ENCODE peak calls at places on chromosomes 4 and X, in ten cellular contexts. C is CD8-positive, alpha-beta T cell; Y is glomerular endothelial cell; L is globus pallidus; B is nephron progenitor cell; V is cardiac muscle cell; P is NCI-H2081 treated with DMSO at 0.1 percent for 48 hours; S is activated T-cell treated with anti-CD3 and anti-CD28 coated beads for 1 hour; Q is activated CD4-positive, alpha-beta T cell treated with anti-CD3 and anti-CD28 coated beads, Interleukin-2, amount 50 U/mL, for 24 hours; D is central memory CD4-positive, alpha-beta T cell. U is an unnamed sample.

GRCh38 chrX:124862304-124862703 is 457.4 kb upstream of the TEX13C start:
- DNase-seq in D (no peak), P (peak; percentile 49), B (no peak), V (no peak), L (no peak), S (no peak), Y (no peak), C (no peak), Q (no peak), U (no peak)

GRCh38 chrX:129823115-129823514 is 20.6 kb downstream of the ZDHHC9 start:
- DNase-seq in L (no peak), Y (no peak), P (no peak), Q (no peak), S (peak; percentile 37), D (peak; percentile 51), C (peak; percentile 67), B (peak; percentile 30), V (peak; percentile 65), U (no peak)

GRCh38 chr4:25725870-25726269 is 70.2 kb downstream of the SLC34A2 start:
- DNase-seq in P (no peak), D (no peak), C (no peak), Y (no peak), Q (no peak), S (no peak), L (no peak), V (no peak), B (no peak), U (no peak)

GRCh38 chr4:108247511-108248088 is 78.9 kb upstream of the LEF1 start:
- DNase-seq in V (no peak), B (peak; percentile 55), P (no peak), Q (no peak), C (no peak), Y (no peak), L (no peak), S (no peak), D (no peak), U (no peak)

GRCh38 chrX:39149761-39150160 is 348.5 kb downstream of the MID1IP1 start:
- DNase-seq in Q (peak; percentile 35), P (peak; percentile 20), L (peak; percentile 65), D (peak; percentile 30), V (peak; percentile 72), Y (peak; percentile 9), B (peak; percentile 71), S (peak; percentile 44), C (peak; percentile 64), U (no peak)

GRCh38 chrX:53447441-53447840 is 13.3 kb upstream of the HSD17B10 start:
- DNase-seq in D (no peak), P (no peak), V (no peak), Q (no peak), B (no peak), C (no peak), L (no peak), Y (no peak), S (no peak), U (no peak)

GRCh38 chr4:3041192-3042142 is 32.9 kb downstream of the HTT-AS start:
- DNase-seq in C (peak; percentile 44), Q (peak; percentile 14), V (peak; percentile 11), L (no peak), B (no peak), S (peak; percentile 22), P (no peak), D (peak; percentile 49), Y (no peak), U (no peak)

GRCh38 chr4:15299627-15300026 is 128.2 kb upstream of the C1QTNF7 start:
- DNase-seq in L (no peak), Q (no peak), C (no peak), D (no peak), Y (no peak), V (no peak), S (no peak), B (no peak), P (no peak), U (no peak)

GRCh38 chrX:136194546-136194945 is 47.2 kb downstream of the FHL1 start:
- DNase-seq in P (no peak), V (no peak), L (no peak), Q (no peak), Y (no peak), S (no peak), C (no peak), B (no peak), D (no peak), U (no peak)

GRCh38 chrX:108640817-108641216 is 95.5 kb downstream of the IRS4 start:
- DNase-seq in V (no peak), C (no peak), S (no peak), Y (no peak), D (no peak), L (no peak), B (no peak), P (no peak), Q (no peak), U (no peak)

GRCh38 chrX:113399501-113400192 is 559.0 kb upstream of the AMOT start:
- DNase-seq in L (no peak), Q (no peak), Y (peak; percentile 10), S (no peak), C (no peak), D (no peak), V (peak; percentile 16), B (no peak), P (no peak), U (no peak)

GRCh38 chr4:111113591-111113990 is 490.7 kb upstream of the PITX2 start:
- DNase-seq in C (no peak), D (no peak), S (no peak), B (no peak), L (no peak), Q (no peak), Y (no peak), P (no peak), V (no peak), U (no peak)

GRCh38 chr4:141142423-141142822 is 9.2 kb upstream of the RNF150 start:
- DNase-seq in D (no peak), V (peak; percentile 14), L (no peak), B (no peak), P (no peak), Q (no peak), C (no peak), S (no peak), Y (no peak), U (no peak)

GRCh38 chr4:93368968-93369367 is 459.6 kb upstream of the ATOH1 start:
- DNase-seq in B (no peak), V (no peak), P (no peak), Y (no peak), Q (no peak), S (no peak), C (no peak), D (no peak), L (no peak), U (no peak)

GRCh38 chr4:81531410-81531809 is 59.7 kb upstream of the RASGEF1B start:
- DNase-seq in Y (no peak), D (no peak), B (no peak), L (no peak), P (no peak), Q (no peak), S (no peak), V (peak; percentile 14), C (no peak), U (no peak)

GRCh38 chrX:135973548-135974278 is at the start of gene MMGT1:
- DNase-seq in V (peak; percentile 88), C (peak; percentile 78), B (peak; percentile 76), D (peak; percentile 79), S (peak; percentile 68), Y (peak; percentile 60), P (peak; percentile 4), L (peak; percentile 82), Q (peak; percentile 60), U (no peak)

GRCh38 chr4:159097144-159097543 is 5.7 kb upstream of the RAPGEF2 start:
- DNase-seq in C (no peak), B (no peak), L (no peak), V (no peak), Y (no peak), P (no peak), S (no peak), Q (no peak), D (no peak), U (no peak)

GRCh38 chrX:141341743-141342142 is 99.4 kb upstream of the SPANXC start:
- DNase-seq in D (no peak), S (no peak), V (no peak), C (no peak), Y (no peak), L (no peak), P (no peak), Q (no peak), B (no peak), U (no peak)

GRCh38 chr4:153579872-153580271 is 104.2 kb upstream of the TLR2 start:
- DNase-seq in Q (no peak), D (no peak), B (no peak), S (no peak), Y (no peak), P (no peak), L (no peak), V (no peak), C (no peak), U (no peak)

GRCh38 chr4:10730590-10730989 is 46.0 kb upstream of the CLNK start:
- DNase-seq in P (no peak), D (no peak), Q (no peak), C (no peak), V (no peak), S (no peak), Y (no peak), L (no peak), B (no peak), U (no peak)

GRCh38 chrX:152632445-152633097 is 5.1 kb upstream of the GABRQ start:
- DNase-seq in V (peak; percentile 49), C (peak; percentile 31), S (peak; percentile 1), Y (peak; percentile 14), Q (no peak), L (peak; percentile 10), P (no peak), B (peak; percentile 71), D (no peak), U (no peak)

GRCh38 chrX:3526084-3526483 is 179.6 kb upstream of the MXRA5 start:
- DNase-seq in D (no peak), S (no peak), C (no peak), Y (no peak), P (no peak), L (no peak), V (peak; percentile 67), B (no peak), Q (no peak), U (no peak)

GRCh38 chrX:51893931-51894696 is 691 bp downstream of the MAGED1 start:
- DNase-seq in D (no peak), Q (no peak), V (peak; percentile 61), P (no peak), Y (no peak), C (peak; percentile 7), B (peak; percentile 42), S (no peak), L (peak; percentile 13), U (no peak)

U was measured in cortex of kidney.